ENCODE peak calls at places on chromosomes 11 and 22, in five cellular contexts. K is colonic mucosa, F is GM13977, H is transverse colon, L is stomach. N is an unnamed sample.

GRCh38 chr22:49548356-49549202 is 279.1 kb downstream of the BRD1 start:
- DNase-seq in K (no peak), F (no peak), H (no peak), L (no peak), N (no peak)

GRCh38 chr11:116910378-116910777 is 73.0 kb upstream of the APOA1 start:
- DNase-seq in K (no peak), F (no peak), H (no peak), L (no peak), N (no peak)

GRCh38 chr11:68974421-68975194 is 6.2 kb downstream of the MRGPRD start:
- DNase-seq in K (no peak), F (peak), H (peak), L (no peak), N (no peak)

GRCh38 chr11:46302866-46303265 is 25.4 kb downstream of the CREB3L1 start:
- DNase-seq in K (no peak), F (peak), H (no peak), L (no peak), N (peak)

GRCh38 chr22:38758276-38758945 is 2.6 kb upstream of the SUN2 start:
- DNase-seq in K (no peak), F (peak), H (no peak), L (no peak), N (peak)

GRCh38 chr11:3642071-3642951 is 519 bp upstream of the ART5 start:
- DNase-seq in K (peak), F (peak), H (peak), L (peak), N (peak)

GRCh38 chr11:17734418-17734911 is at the start of gene KCNC1:
- DNase-seq in K (no peak), F (peak), H (no peak), L (no peak), N (peak)

GRCh38 chr22:19522190-19522880 is 1.9 kb downstream of the CLDN5 start:
- DNase-seq in K (no peak), F (no peak), H (no peak), L (no peak), N (no peak)

GRCh38 chr22:40226620-40227019 is 48.9 kb downstream of the TNRC6B start:
- DNase-seq in K (no peak), F (no peak), H (no peak), L (no peak), N (no peak)

GRCh38 chr22:40001800-40002577 is 7.2 kb downstream of the FAM83F start:
- DNase-seq in K (no peak), F (no peak), H (no peak), L (no peak), N (no peak)

GRCh38 chr11:132472411-132473205 is 1059.7 kb downstream of the OPCML start:
- DNase-seq in K (no peak), F (no peak), H (no peak), L (no peak), N (no peak)

GRCh38 chr11:43933608-43934358 is 8.7 kb upstream of the C11orf96 start:
- DNase-seq in K (no peak), F (no peak), H (no peak), L (no peak), N (no peak)

GRCh38 chr22:49751968-49752597 is 75.6 kb downstream of the BRD1 start:
- DNase-seq in K (no peak), F (no peak), H (no peak), L (no peak), N (peak)

GRCh38 chr11:40099391-40100169 is 1359.9 kb downstream of the LRRC4C start:
- DNase-seq in K (no peak), F (no peak), H (no peak), L (no peak), N (no peak)

GRCh38 chr11:119828819-119829218 is 99.8 kb upstream of the NECTIN1 start:
- DNase-seq in K (no peak), F (no peak), H (no peak), L (no peak), N (no peak)

GRCh38 chr22:18114976-18115652 is 4.5 kb downstream of the TUBA8 start:
- DNase-seq in K (no peak), F (no peak), H (no peak), L (no peak), N (no peak)

GRCh38 chr22:32910358-32910757 is 108.9 kb downstream of the TIMP3 start:
- DNase-seq in K (no peak), F (no peak), H (no peak), L (no peak), N (no peak)
- TF ChIP-seq CTCF in K (no peak), F (no peak), H (no peak), L (no peak), N (no peak)

DNA sequence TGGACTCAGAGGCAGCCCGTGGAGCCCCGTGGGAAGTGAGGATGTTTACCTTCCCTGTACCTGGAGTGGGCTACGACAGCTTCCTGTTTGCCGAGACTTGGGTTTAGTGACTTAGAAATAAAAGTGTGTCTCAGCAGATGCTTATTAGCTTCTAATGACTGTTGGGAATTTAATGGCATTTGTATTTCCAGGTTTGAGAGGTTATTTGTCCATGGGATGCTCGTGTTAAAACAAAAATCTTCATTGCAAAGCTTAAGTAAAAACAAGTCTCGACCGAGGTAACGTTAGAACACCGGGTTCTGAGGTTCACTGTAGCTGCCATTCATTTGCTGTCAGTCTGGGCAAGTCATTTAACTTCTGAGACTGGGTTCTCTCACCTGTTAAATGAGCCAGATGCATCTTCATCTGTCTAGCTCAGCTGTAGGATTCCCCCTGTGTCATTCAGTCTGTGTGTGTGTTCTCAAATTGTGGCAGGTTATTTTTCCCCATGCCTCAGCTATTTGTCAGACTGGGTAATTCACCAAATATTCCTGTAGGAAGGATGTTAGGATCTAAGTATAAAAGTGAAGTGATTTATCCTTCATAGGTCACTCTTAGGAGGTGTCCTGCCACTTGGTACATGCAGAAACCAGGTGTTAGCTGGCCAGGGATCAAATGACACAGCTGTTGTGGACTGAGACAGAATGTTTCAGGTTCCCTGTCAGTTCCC is 790 bp downstream of the EI24 start:
- DNase-seq in K (no peak), F (peak), H (no peak), L (peak), N (peak)
- TF ChIP-seq CTCF in K (no peak), F (no peak), H (no peak), L (no peak), N (no peak)

DNA sequence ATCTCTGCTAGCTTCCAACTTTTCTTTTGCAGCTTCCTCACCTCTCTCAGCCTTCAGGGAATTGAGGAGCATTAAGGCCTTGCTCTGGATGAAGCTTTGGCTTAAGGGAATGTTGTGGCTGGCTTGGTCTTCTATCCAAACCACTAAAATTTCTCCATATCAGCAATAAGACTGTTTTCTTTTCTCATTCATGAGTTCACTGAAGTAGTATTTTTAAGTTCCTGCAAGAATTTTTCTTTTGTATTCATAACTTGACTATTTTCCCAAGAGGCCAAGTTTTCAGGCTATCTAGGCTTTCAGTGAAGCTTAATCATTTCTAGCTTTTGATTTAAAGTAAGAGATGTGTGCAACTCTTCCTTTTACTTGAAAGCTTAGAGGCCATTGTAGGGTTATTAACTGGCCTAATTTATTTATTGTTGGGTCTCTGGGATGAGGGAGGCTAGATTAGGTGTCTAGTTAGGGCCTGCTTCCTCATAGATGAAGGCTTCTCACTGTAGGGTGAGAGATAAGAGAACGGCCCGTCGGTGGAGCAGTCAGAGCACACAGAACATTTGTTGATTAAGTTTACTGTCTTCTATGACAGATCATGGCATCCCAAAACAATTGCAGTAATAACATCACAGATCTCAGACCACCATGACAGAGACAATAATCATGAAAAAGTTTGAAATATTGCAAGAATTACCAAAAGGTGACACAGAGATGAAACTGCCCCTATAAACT is 33.2 kb downstream of the CSF2RB start:
- DNase-seq in K (no peak), F (no peak), H (no peak), L (no peak), N (peak)
- TF ChIP-seq CTCF in K (no peak), F (peak), H (no peak), L (no peak), N (peak)

DNA sequence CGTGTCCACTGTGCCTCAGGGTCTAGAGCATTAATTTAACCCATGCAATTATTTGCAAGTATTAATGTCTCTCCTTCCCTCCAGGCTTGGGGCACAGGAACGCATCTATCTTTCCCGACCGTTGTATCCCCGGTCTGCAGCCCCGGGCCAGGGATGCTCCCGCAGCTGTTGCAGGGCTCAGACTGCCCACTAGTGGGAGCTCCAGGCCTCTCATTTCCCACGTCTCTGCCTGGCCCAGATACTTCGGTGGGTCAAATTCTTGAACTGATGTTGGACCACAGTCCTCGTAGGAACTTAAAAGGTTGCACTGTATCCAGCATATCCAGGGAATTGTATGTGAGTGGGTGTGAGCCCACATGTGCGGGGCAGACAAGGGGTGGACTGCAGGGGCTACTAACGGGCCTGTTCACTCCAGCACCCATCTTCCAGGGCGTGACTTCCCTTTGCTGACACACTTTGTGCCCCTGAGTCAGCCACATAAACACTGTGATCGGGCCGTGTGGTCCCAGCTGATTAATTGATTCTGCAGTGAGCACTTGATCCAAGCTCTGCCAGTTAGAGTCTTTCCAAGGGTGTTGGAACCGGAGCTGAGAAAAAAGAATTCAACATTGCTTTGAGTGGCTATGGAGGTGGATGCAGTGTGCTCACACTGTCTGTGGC is 451.3 kb downstream of the TBC1D22A start:
- DNase-seq in K (peak), F (peak), H (peak), L (peak), N (peak)
- TF ChIP-seq CTCF in K (peak), F (peak), H (peak), L (peak), N (peak)

DNA sequence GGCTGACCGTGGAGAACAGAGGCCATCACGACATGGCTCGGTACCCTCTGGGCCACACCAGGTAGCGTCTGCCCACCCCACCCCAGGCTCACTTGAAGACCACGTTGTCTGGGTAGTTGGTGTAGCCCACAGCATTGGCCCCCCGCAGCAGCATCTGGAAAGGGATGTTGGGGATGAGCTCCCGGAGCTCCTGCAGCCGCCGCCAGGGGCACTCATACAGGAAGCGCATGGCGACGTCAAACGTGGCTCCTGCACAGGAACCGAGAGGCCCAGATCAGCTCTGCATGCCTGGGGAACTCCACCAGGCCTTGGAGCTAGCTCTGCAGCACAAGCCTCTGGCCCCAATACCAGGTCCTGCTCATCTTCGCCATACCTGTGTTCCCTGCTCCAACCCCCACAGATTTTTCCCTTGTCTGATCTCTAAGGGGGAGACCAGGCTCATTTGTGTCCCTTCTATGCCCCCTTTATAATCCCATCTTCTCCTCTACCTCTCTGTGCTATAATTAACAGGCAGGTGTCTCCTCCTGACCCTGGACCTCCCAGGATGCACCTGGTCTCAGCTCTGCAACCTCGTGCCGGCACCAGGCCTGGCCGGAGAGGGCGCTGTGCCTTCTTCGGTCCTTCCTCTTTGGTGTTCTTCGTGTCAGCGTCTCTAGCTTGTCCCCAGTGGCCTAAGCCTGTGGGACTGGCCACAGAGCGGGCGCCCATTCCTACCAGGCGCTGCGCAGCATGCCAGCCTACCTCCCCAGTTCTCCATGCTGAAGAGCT is 5.0 kb upstream of the LRFN4 start:
- DNase-seq in K (no peak), F (no peak), H (peak), L (no peak), N (peak)
- TF ChIP-seq CTCF in K (no peak), F (peak), H (no peak), L (no peak), N (peak)

GRCh38 chr22:30605449-30606110 is 1.4 kb upstream of the TCN2 start:
- DNase-seq in K (peak), F (peak), H (peak), L (peak), N (peak)
- TF ChIP-seq CTCF in K (peak), F (peak), H (peak), L (peak), N (peak)

DNA sequence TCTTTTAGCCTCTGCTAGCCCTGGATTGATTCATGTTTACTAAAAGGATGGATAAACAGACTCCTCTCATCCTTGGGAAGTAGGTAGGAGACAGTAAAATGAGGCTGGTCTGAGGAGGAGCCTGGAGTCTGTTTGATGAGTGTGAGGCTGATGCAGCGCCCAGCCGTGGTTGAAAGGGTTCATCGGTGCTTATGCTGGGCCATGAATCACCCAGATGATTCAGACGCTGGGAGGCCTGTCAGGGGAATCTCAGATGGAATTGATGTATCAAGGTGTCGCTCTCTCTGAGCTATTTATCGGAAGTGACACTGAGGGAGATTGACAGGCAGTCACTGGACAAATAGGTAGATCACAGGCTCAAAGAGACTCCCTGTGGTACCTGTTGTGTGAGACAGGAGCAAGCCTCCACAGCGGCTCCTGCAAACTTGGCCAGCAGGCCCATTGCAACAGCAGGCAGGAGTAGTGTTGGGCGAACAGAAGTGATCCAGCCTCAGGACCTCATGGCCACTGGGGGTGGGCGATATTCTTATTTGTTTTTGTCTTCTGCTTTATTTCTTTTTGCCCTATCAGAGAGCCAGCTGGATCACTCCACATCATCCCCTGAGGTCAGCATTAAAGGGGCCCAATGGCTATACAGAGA is 109.9 kb upstream of the CADM1 start:
- DNase-seq in K (no peak), F (no peak), H (no peak), L (no peak), N (no peak)
- TF ChIP-seq CTCF in K (no peak), F (no peak), H (no peak), L (no peak), N (no peak)